ENCODE peak calls at places on chromosomes 3 and 15, in ten cellular contexts. X is hepatocyte; B is cardiac muscle cell; I is MM.1S; O is GM23248; T is thoracic aorta; W is aorta; Z is OCI-LY7; F is BE2C; V is CD8-positive, alpha-beta memory T cell. S is an unnamed sample. For H3K4me1, the result is how much of the 10 kb centered on the place peaks cover.

GRCh38 chr3:111582114-111582461 is 13.1 kb downstream of the ZBED2 start:
- DNase-seq in F (no peak), V (no peak), O (peak), B (no peak), I (no peak), T (no peak), Z (no peak), W (no peak), X (peak), S (peak)

GRCh38 chr3:161372321-161373260 is 1.3 kb upstream of the SPTSSB start:
- DNase-seq in T (no peak), Z (no peak), V (peak), F (peak), X (peak), B (peak), W (peak), I (no peak), O (peak), S (peak)

GRCh38 chr3:117036259-117036799 is 326.8 kb downstream of the TUSC7 start:
- DNase-seq in O (peak), W (no peak), T (no peak), F (peak), B (no peak), I (no peak), Z (no peak), V (no peak), X (peak), S (peak)

GRCh38 chr3:134607054-134608022 is 43.5 kb downstream of the KY start:
- DNase-seq in V (no peak), I (no peak), O (no peak), Z (no peak), X (no peak), T (no peak), F (no peak), B (no peak), W (no peak), S (no peak)

GRCh38 chr15:90049666-90050604 is 48.8 kb downstream of the ZNF710 start:
- DNase-seq in V (no peak), I (no peak), O (no peak), W (peak), Z (no peak), B (no peak), F (no peak), T (no peak), X (no peak), S (no peak)

GRCh38 chr3:58534592-58535494 is 2.1 kb downstream of the ACOX2 start:
- DNase-seq in F (no peak), V (no peak), B (no peak), I (no peak), T (no peak), Z (no peak), X (no peak), O (no peak), W (no peak), S (no peak)

GRCh38 chr3:172143739-172144497 is 104.5 kb downstream of the FNDC3B start:
- DNase-seq in W (no peak), B (no peak), Z (no peak), I (no peak), F (no peak), T (no peak), V (no peak), X (no peak), O (no peak), S (no peak)

GRCh38 chr3:40680685-40681657 is 156.2 kb downstream of the ZNF621 start:
- DNase-seq in Z (no peak), X (no peak), W (no peak), T (no peak), B (no peak), I (no peak), V (no peak), F (no peak), O (no peak), S (no peak)

GRCh38 chr3:185312006-185312405 is 50.9 kb upstream of the MAP3K13 start:
- DNase-seq in X (no peak), B (no peak), I (no peak), Z (no peak), F (no peak), O (no peak), W (no peak), V (no peak), T (no peak), S (no peak)

GRCh38 chr3:129107793-129108192 is 13.8 kb downstream of the RAB43 start:
- DNase-seq in X (no peak), V (no peak), Z (no peak), I (no peak), T (no peak), W (peak), B (no peak), O (no peak), F (no peak), S (no peak)

GRCh38 chr3:68007621-68008226 is 353.3 kb upstream of the SUCLG2 start:
- DNase-seq in X (peak), W (peak), O (no peak), I (no peak), V (peak), F (peak), Z (no peak), B (peak), T (no peak), S (peak)

GRCh38 chr3:52281980-52282801 is 3.7 kb upstream of the WDR82 start:
- DNase-seq in F (no peak), I (no peak), T (no peak), W (no peak), B (no peak), X (no peak), O (peak), Z (peak), V (peak), S (peak)

GRCh38 chr3:181210275-181210674 is 220.7 kb upstream of the DNAJC19 start:
- DNase-seq in Z (peak), V (no peak), F (no peak), W (no peak), I (peak), T (no peak), O (peak), X (peak), B (peak), S (peak)

GRCh38 chr3:197031315-197032285 is 2.0 kb upstream of the MELTF start:
- DNase-seq in W (peak), I (no peak), V (no peak), B (no peak), F (peak), X (peak), O (peak), Z (no peak), T (peak), S (peak)

GRCh38 chr3:122858373-122858772 is 63.5 kb downstream of the SLC49A4 start:
- DNase-seq in X (peak), I (peak), W (no peak), Z (peak), V (no peak), B (no peak), O (peak), T (no peak), F (no peak), S (peak)

GRCh38 chr3:52430416-52430810 is 14.5 kb downstream of the SEMA3G start:
- DNase-seq in I (no peak), O (no peak), W (no peak), B (no peak), Z (no peak), T (no peak), X (no peak), V (no peak), F (no peak), S (no peak)

GRCh38 chr15:90716317-90716975 is 700 bp upstream of the BLM start:
- DNase-seq in Z (peak), X (no peak), B (no peak), W (no peak), V (no peak), F (no peak), T (no peak), O (peak), I (no peak), S (peak)

GRCh38 chr15:51114437-51115119 is 19.9 kb upstream of the TNFAIP8L3 start:
- DNase-seq in B (no peak), T (no peak), F (no peak), I (no peak), W (no peak), Z (no peak), O (peak), X (no peak), V (no peak), S (peak)

GRCh38 chr3:32780735-32781210 is 37.0 kb upstream of the TRIM71 start:
- DNase-seq in O (peak), W (peak), V (no peak), F (peak), I (peak), T (no peak), B (peak), Z (no peak), X (peak), S (peak)

GRCh38 chr15:69526696-69527095 is 74.1 kb downstream of the RPLP1 start:
- DNase-seq in V (no peak), I (no peak), O (no peak), F (no peak), T (no peak), Z (no peak), W (no peak), X (no peak), B (no peak), S (no peak)

GRCh38 chr3:190404715-190405114 is 16.8 kb downstream of the CLDN16 start:
- DNase-seq in Z (no peak), W (no peak), F (no peak), X (no peak), B (no peak), T (no peak), I (no peak), O (no peak), V (no peak), S (no peak)

GRCh38 chr3:127712461-127712860 is 39.7 kb downstream of the ABTB1 start:
- DNase-seq in W (no peak), T (no peak), V (no peak), O (no peak), F (no peak), X (no peak), B (no peak), I (no peak), Z (no peak), S (no peak)

GRCh38 chr3:1082024-1082633 is 10.7 kb upstream of the CNTN6 start:
- DNase-seq in Z (peak), X (peak), B (peak), O (peak), W (peak), T (no peak), F (peak), V (no peak), I (peak), S (peak)

GRCh38 chr3:128421966-128422365 is 44.7 kb downstream of the DNAJB8 start:
- DNase-seq in F (no peak), X (no peak), B (no peak), O (no peak), W (no peak), V (no peak), I (no peak), T (no peak), Z (no peak), S (no peak)

GRCh38 chr15:37045241-37045640 is 55.1 kb downstream of the MEIS2 start:
- DNase-seq in V (no peak), I (no peak), T (no peak), F (no peak), W (no peak), B (no peak), Z (no peak), X (no peak), O (no peak), S (no peak)

DNA sequence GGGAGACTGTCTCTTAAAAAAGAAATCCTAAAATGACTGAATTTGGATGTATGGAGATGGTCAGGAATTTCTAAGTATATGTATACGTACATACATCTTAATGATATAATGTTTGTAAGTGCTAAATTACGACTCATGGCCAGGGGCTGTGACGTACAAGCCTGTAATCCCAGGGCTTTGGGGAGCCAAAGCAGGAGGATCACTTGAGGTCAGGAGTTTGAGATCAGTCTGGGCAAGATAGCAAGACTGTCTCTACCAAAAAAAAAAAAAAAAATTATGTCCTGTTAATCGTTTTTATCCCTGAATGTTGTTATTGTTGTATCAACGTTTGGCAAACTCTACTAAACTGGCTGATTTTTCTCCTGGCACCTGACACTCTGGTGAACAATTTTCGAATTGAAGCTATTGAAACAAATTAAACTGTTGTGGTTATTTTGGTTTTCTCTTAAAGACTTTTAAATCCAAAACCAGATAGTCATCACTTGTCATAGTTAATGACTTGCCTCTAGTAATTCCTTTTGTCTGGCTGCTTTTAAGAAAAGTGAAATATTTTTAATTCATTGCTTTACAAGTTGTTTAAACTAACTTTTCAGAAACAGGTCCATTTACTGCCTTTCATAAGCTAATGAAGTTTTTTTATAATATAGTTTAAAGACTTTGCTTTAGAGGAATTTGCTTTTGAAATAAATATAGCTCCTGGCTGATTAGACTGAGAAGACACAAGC is 7.0 kb downstream of the MORF4L1 start:
- DNase-seq in B (no peak), O (peak), X (no peak), W (no peak), Z (no peak), I (no peak), T (no peak), F (no peak), V (no peak), S (no peak)
- H3K4me1 ChIP-seq in B (under half), O (half or more), X (under half), W (under half), Z (under half), I (under half), T (half or more), F (under half), V (half or more), S (half or more)

DNA sequence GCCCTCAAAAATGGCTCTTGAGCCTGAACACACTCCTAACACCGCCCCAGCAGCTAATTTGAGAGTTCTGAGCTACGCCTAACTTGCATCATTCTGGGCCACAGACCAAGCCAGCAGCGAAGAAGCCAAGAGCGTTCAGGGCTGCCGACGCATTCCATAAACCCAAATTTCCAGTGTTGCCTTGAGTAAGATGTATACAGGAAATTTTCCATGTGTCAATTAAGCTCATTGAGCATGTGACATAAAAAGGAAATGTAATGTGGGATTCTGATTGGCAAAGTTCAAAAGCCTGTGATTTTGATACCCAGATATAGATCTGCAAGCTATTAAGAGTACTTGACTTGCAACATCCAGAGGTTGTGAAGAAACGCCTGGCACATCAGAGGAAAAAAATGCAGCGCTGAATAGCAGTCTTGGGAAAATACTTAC is 148.6 kb upstream of the NR2F2 start:
- DNase-seq in X (no peak), B (no peak), V (no peak), I (no peak), W (peak), T (peak), Z (no peak), O (peak), F (no peak), S (peak)
- H3K4me1 ChIP-seq in X (under half), B (under half), V (under half), I (under half), W (under half), T (under half), Z (under half), O (under half), F (under half), S (under half)

GRCh38 chr3:99762901-99763300 is 54.8 kb upstream of the CMSS1 start:
- DNase-seq in Z (no peak), I (no peak), T (no peak), V (no peak), F (no peak), X (no peak), W (no peak), O (no peak), B (no peak), S (no peak)

GRCh38 chr3:99765042-99765942 is 52.4 kb upstream of the CMSS1 start:
- DNase-seq in Z (no peak), B (no peak), T (no peak), O (peak), I (no peak), X (no peak), F (no peak), V (no peak), W (no peak), S (peak)

GRCh38 chr3:99761415-99761981 is 56.2 kb upstream of the CMSS1 start:
- DNase-seq in B (peak), X (no peak), Z (no peak), I (no peak), T (no peak), F (no peak), W (no peak), V (no peak), O (no peak), S (no peak)

GRCh38 chr3:99767341-99767740 is 50.3 kb upstream of the CMSS1 start:
- DNase-seq in Z (no peak), X (no peak), B (no peak), F (no peak), W (no peak), O (peak), I (no peak), V (no peak), T (no peak), S (peak)

DNA sequence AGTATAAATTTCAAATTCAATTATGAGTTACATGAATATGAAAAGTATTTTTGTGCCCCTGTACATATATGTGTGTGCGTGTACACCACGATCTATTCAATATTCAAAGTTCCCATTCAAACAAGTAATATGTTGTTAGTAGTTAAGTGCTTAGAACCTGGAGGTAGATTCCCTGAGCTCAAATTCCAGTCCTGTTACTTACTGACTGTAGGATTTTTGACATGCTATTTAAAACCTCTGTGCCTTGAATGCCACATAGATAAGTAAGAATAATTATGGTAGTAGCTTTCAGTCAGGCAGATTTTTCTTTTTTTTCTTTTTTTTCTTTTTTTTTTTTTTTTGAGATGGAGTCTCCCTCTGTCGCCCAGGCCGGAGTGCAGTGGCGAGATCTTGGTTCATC is 53.3 kb upstream of the CMSS1 start:
- DNase-seq in T (no peak), X (no peak), V (no peak), W (no peak), O (no peak), B (no peak), I (no peak), F (no peak), Z (no peak), S (no peak)
- H3K4me1 ChIP-seq in T (under half), X (under half), V (under half), W (under half), O (under half), B (under half), I (under half), F (under half), Z (under half), S (half or more)

GRCh38 chr15:72599855-72600464 is 54.5 kb upstream of the GOLGA6B start:
- DNase-seq in I (peak), F (peak), Z (peak), T (no peak), B (peak), W (no peak), V (peak), O (peak), X (peak), S (peak)
- H3K4me1 ChIP-seq in I (under half), F (under half), Z (under half), T (under half), B (under half), W (under half), V (under half), O (under half), X (under half), S (under half)

S was measured in adipocyte.